ENCODE peak calls at places on chromosomes 13 and 19, in nine cellular contexts. P, L, G, S, F, C, I, Q and Z are unnamed samples.

GRCh38 chr13:44306401-44307192 is 67.0 kb upstream of the SERP2 start:
- DNase-seq in P (no peak), L (peak; percentile 99), G (peak; percentile 90), S (peak; percentile 99), F (peak; percentile 22), C (no peak), I (peak; percentile 52), Q (peak; percentile 95), Z (no peak)

GRCh38 chr13:42073683-42074082 is 25.2 kb downstream of the DGKH start:
- DNase-seq in P (no peak), L (no peak), G (no peak), S (peak; percentile 41), F (no peak), C (no peak), I (no peak), Q (no peak), Z (no peak)

GRCh38 chr19:1085053-1085658 is 10.0 kb downstream of the POLR2E start:
- DNase-seq in P (no peak), L (no peak), G (no peak), S (no peak), F (no peak), C (peak; percentile 10), I (no peak), Q (no peak), Z (no peak)

GRCh38 chr19:7454998-7455397 is 33.8 kb downstream of the PEX11G start:
- DNase-seq in P (no peak), L (no peak), G (no peak), S (no peak), F (no peak), C (no peak), I (no peak), Q (no peak), Z (no peak)

GRCh38 chr19:12833747-12834417 is 497 bp downstream of the RTBDN start:
- DNase-seq in P (no peak), L (no peak), G (no peak), S (no peak), F (peak; percentile 73), C (no peak), I (peak; percentile 81), Q (peak; percentile 45), Z (no peak)

GRCh38 chr13:34587586-34587985 is 354.5 kb upstream of the NBEA start:
- DNase-seq in P (no peak), L (no peak), G (no peak), S (no peak), F (no peak), C (no peak), I (no peak), Q (no peak), Z (no peak)

GRCh38 chr13:99418663-99419140 is 82.6 kb upstream of the TM9SF2 start:
- DNase-seq in P (peak; percentile 4), L (no peak), G (no peak), S (no peak), F (no peak), C (no peak), I (no peak), Q (no peak), Z (no peak)

GRCh38 chr19:48613024-48613851 is 1.6 kb downstream of the FAM83E start:
- DNase-seq in P (peak; percentile 86), L (no peak), G (no peak), S (no peak), F (no peak), C (no peak), I (no peak), Q (no peak), Z (no peak)

GRCh38 chr19:49925486-49925885 is 3.5 kb upstream of the ATF5 start:
- DNase-seq in P (no peak), L (no peak), G (no peak), S (no peak), F (no peak), C (no peak), I (no peak), Q (no peak), Z (no peak)

GRCh38 chr13:113835461-113836274 is 28.2 kb downstream of the GAS6 start:
- DNase-seq in P (peak; percentile 51), L (peak; percentile 55), G (no peak), S (no peak), F (no peak), C (no peak), I (no peak), Q (peak; percentile 91), Z (no peak)

GRCh38 chr13:74187564-74187963 is 53.4 kb upstream of the KLF12 start:
- DNase-seq in P (peak; percentile 62), L (no peak), G (no peak), S (peak; percentile 30), F (no peak), C (no peak), I (no peak), Q (no peak), Z (no peak)

GRCh38 chr13:21973437-21974125 is 302.7 kb downstream of the FGF9 start:
- DNase-seq in P (no peak), L (no peak), G (no peak), S (no peak), F (no peak), C (no peak), I (no peak), Q (no peak), Z (no peak)

GRCh38 chr19:10087296-10088061 is 1.4 kb downstream of the SHFL start:
- DNase-seq in P (peak; percentile 19), L (no peak), G (no peak), S (no peak), F (no peak), C (no peak), I (no peak), Q (no peak), Z (no peak)

GRCh38 chr13:68047889-68048288 is 817.8 kb upstream of the PCDH9 start:
- DNase-seq in P (no peak), L (no peak), G (no peak), S (no peak), F (no peak), C (no peak), I (peak; percentile 3), Q (no peak), Z (no peak)

GRCh38 chr19:37991841-37992248 is 84.8 kb downstream of the SIPA1L3 start:
- DNase-seq in P (no peak), L (no peak), G (no peak), S (no peak), F (no peak), C (no peak), I (no peak), Q (peak; percentile 40), Z (no peak)

GRCh38 chr13:46983881-46984280 is 87.0 kb upstream of the HTR2A start:
- DNase-seq in P (no peak), L (no peak), G (no peak), S (no peak), F (no peak), C (no peak), I (no peak), Q (peak; percentile 28), Z (no peak)

GRCh38 chr19:40888191-40888590 is 6.2 kb upstream of the CYP2A7 start:
- DNase-seq in P (no peak), L (no peak), G (no peak), S (no peak), F (no peak), C (no peak), I (no peak), Q (no peak), Z (no peak)

GRCh38 chr13:66180806-66181205 is 1049.3 kb downstream of the PCDH9 start:
- DNase-seq in P (no peak), L (no peak), G (no peak), S (no peak), F (no peak), C (no peak), I (no peak), Q (no peak), Z (no peak)

GRCh38 chr19:48480476-48481190 is 11.5 kb downstream of the CYTH2 start:
- DNase-seq in P (peak; percentile 71), L (no peak), G (no peak), S (peak; percentile 52), F (no peak), C (peak; percentile 53), I (no peak), Q (peak; percentile 82), Z (no peak)

GRCh38 chr19:5989388-5990074 is 11.6 kb upstream of the RANBP3 start:
- DNase-seq in P (no peak), L (no peak), G (no peak), S (no peak), F (no peak), C (no peak), I (no peak), Q (no peak), Z (no peak)
- H3K4me3 ChIP-seq in P (no peak overlapping the region), L (no peak overlapping the region), G (no peak overlapping the region), S (no peak overlapping the region), F (no peak overlapping the region), C (no peak overlapping the region), I (no peak overlapping the region), Q (no peak overlapping the region), Z (no peak overlapping the region)

GRCh38 chr13:26952551-26953138 is 192.1 kb upstream of the GPR12 start:
- DNase-seq in P (no peak), L (no peak), G (no peak), S (no peak), F (no peak), C (no peak), I (no peak), Q (no peak), Z (no peak)

GRCh38 chr13:26950546-26950945 is 190.0 kb upstream of the GPR12 start:
- DNase-seq in P (no peak), L (no peak), G (no peak), S (no peak), F (no peak), C (no peak), I (no peak), Q (no peak), Z (no peak)

GRCh38 chr13:26951581-26952177 is 191.1 kb upstream of the GPR12 start:
- DNase-seq in P (no peak), L (no peak), G (no peak), S (no peak), F (no peak), C (no peak), I (no peak), Q (no peak), Z (no peak)

GRCh38 chr13:26949701-26950345 is 189.2 kb upstream of the GPR12 start:
- DNase-seq in P (no peak), L (no peak), G (no peak), S (no peak), F (no peak), C (no peak), I (no peak), Q (no peak), Z (no peak)

GRCh38 chr13:26950968-26951367 is 190.4 kb upstream of the GPR12 start:
- DNase-seq in P (no peak), L (no peak), G (no peak), S (no peak), F (no peak), C (no peak), I (no peak), Q (no peak), Z (no peak)
- H3K4me1 ChIP-seq in P (no peaks in the 10 kb centered on the region), L (no peaks in the 10 kb centered on the region), G (no peaks in the 10 kb centered on the region), S (no peaks in the 10 kb centered on the region), F (peaks cover 6% of the 10 kb centered on the region), C (no peaks in the 10 kb centered on the region), I (no peaks in the 10 kb centered on the region), Q (no peaks in the 10 kb centered on the region), Z (no peaks in the 10 kb centered on the region)

GRCh38 chr13:80591978-80592377 is 251.1 kb upstream of the SPRY2 start:
- DNase-seq in P (no peak), L (no peak), G (no peak), S (no peak), F (no peak), C (no peak), I (no peak), Q (no peak), Z (no peak)
- H3K4me3 ChIP-seq in P (no peak overlapping the region), L (no peak overlapping the region), G (no peak overlapping the region), S (no peak overlapping the region), F (no peak overlapping the region), C (no peak overlapping the region), I (no peak overlapping the region), Q (no peak overlapping the region), Z (no peak overlapping the region)

GRCh38 chr19:58380037-58380735 is 644 bp downstream of the ZNF837 start:
- DNase-seq in P (peak; percentile 22), L (no peak), G (no peak), S (no peak), F (no peak), C (no peak), I (no peak), Q (peak; percentile 55), Z (no peak)
- H3K4me1 ChIP-seq in P (peaks cover 22% of the 10 kb centered on the region), L (peaks cover 11% of the 10 kb centered on the region), G (peaks cover 26% of the 10 kb centered on the region), S (peaks cover 7% of the 10 kb centered on the region), F (peaks cover 4% of the 10 kb centered on the region), C (peaks cover 24% of the 10 kb centered on the region), I (peaks cover 5% of the 10 kb centered on the region), Q (peaks cover 9% of the 10 kb centered on the region), Z (peaks cover 2% of the 10 kb centered on the region)